ENCODE peak calls at places on chromosome 17, in five cellular contexts. Z is suprapubic skin, D is HCT116, E is transverse colon, Q is GM12878. T is an unnamed sample.

GRCh38 chr17:11996722-11997146 is 541 bp downstream of the ZNF18 start:
- DNase-seq in D (peak), E (peak), Q (peak), Z (peak), T (no peak)

GRCh38 chr17:72788950-72789585 is 303.4 kb downstream of the SLC39A11 start:
- DNase-seq in Z (no peak), Q (no peak), E (no peak), D (no peak), T (no peak)

GRCh38 chr17:59545942-59546341 is 19.5 kb upstream of the DHX40 start:
- DNase-seq in Q (no peak), E (no peak), D (no peak), Z (no peak), T (no peak)

GRCh38 chr17:80758793-80759673 is 214.4 kb downstream of the RPTOR start:
- DNase-seq in E (no peak), D (no peak), Z (no peak), Q (no peak), T (no peak)

GRCh38 chr17:5184284-5184683 is 7.4 kb downstream of the ZNF594 start:
- DNase-seq in E (no peak), Z (no peak), Q (no peak), D (no peak), T (no peak)

GRCh38 chr17:77696720-77697460 is 261.6 kb upstream of the TNRC6C start:
- DNase-seq in Q (no peak), E (no peak), D (no peak), Z (no peak), T (no peak)

GRCh38 chr17:46925185-46925858 is 2.4 kb downstream of the GOSR2 start:
- DNase-seq in D (no peak), Z (no peak), Q (no peak), E (no peak), T (no peak)

GRCh38 chr17:64024781-64025731 is 4.6 kb upstream of the ICAM2 start:
- DNase-seq in D (no peak), E (no peak), Q (no peak), Z (peak), T (no peak)

GRCh38 chr17:14078027-14078426 is 8.7 kb downstream of the COX10 start:
- DNase-seq in Z (no peak), D (no peak), E (no peak), Q (no peak), T (no peak)

GRCh38 chr17:16304832-16305231 is 48.4 kb downstream of the CENPV start:
- DNase-seq in Q (no peak), Z (no peak), E (no peak), D (no peak), T (no peak)

GRCh38 chr17:34665803-34666763 is 86.7 kb downstream of the TMEM132E start:
- DNase-seq in E (no peak), Q (no peak), D (no peak), Z (no peak), T (no peak)

GRCh38 chr17:81067331-81067730 is 32.4 kb downstream of the BAIAP2 start:
- DNase-seq in E (no peak), Q (no peak), D (no peak), Z (no peak), T (peak)

GRCh38 chr17:70329751-70330150 is 160.4 kb downstream of the KCNJ2 start:
- DNase-seq in Z (no peak), E (no peak), Q (no peak), D (no peak), T (no peak)

GRCh38 chr17:72518810-72519597 is 398.2 kb downstream of the SOX9 start:
- DNase-seq in Q (no peak), Z (no peak), E (peak), D (no peak), T (no peak)

GRCh38 chr17:19753661-19754463 is 5.8 kb upstream of the ALDH3A1 start:
- DNase-seq in E (peak), D (peak), Q (no peak), Z (no peak), T (no peak)

DNA sequence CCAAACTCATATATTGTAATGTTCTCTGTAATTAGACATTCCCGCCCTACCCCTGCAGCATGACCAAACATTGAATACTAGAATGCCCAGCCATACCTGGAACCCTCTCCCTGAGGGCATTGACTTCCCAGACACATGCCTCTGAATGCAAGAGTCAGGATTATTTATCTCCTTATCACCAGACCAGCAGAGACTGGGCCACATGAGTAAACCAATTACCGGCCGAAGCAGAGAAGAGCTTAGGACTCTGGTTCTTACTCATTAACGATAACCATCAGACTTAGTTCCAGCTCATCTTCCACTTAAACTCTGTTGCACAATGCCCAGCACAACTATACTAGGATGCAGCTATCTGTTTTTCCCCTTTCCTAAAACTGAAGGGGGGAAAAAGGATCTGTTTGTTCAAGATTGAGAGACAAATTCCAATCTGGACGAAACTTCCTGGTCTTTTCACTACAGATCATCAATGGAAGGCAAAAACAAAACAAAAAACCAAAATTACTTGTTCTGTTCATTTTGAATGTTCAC is 88.2 kb upstream of the CORO6 start:
- DNase-seq in E (no peak), Z (no peak), Q (no peak), D (no peak), T (no peak)
- TF ChIP-seq POLR2AphosphoS5 in E (no peak), Z (no peak), Q (no peak), D (no peak), T (no peak)

GRCh38 chr17:18280766-18281165 is 20.3 kb downstream of the MIEF2 start:
- DNase-seq in Z (no peak), Q (no peak), D (no peak), E (no peak), T (no peak)
- TF ChIP-seq POLR2A in Z (no peak), Q (no peak), D (no peak), E (no peak), T (no peak)

GRCh38 chr17:29256116-29256515 is 9.5 kb downstream of the CRYBA1 start:
- DNase-seq in Z (no peak), D (no peak), Q (no peak), E (no peak), T (no peak)

GRCh38 chr17:29251969-29252866 is 5.6 kb downstream of the CRYBA1 start:
- DNase-seq in E (no peak), Q (no peak), Z (no peak), D (no peak), T (no peak)

GRCh38 chr17:29256735-29257466 is 10.2 kb downstream of the CRYBA1 start:
- DNase-seq in E (no peak), D (no peak), Q (no peak), Z (no peak), T (no peak)

GRCh38 chr17:29253037-29253436 is 6.4 kb downstream of the CRYBA1 start:
- DNase-seq in E (no peak), D (no peak), Z (no peak), Q (no peak), T (no peak)

DNA sequence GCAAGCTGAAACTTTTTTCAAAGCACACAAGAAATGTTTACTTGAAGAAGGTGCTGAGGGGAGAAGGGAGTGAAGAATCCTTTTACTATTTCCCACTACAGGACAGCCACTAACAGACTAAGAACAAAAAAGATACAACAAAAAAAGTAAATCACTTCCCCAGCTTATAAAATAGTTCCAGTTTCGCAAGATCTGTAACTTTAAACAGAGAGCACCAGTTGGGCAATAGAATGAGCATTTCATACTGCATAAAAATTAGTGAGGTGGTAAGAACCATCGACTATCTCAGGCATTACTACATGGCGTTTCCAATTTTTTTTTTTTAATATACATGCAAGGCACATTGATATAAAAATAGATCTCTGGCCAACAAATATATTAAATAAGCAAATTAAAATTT is 11.1 kb downstream of the CRYBA1 start:
- DNase-seq in E (no peak), Q (no peak), Z (no peak), D (no peak), T (no peak)
- H3K4me3 ChIP-seq in E (no peak), Q (no peak), Z (no peak), D (no peak), T (no peak)

GRCh38 chr17:75590314-75590761 is 2.7 kb downstream of the MYO15B start:
- DNase-seq in E (no peak), Q (no peak), D (no peak), Z (peak), T (no peak)

GRCh38 chr17:75587718-75588545 is at the start of gene MYO15B:
- DNase-seq in E (peak), Q (no peak), D (no peak), Z (peak), T (peak)

GRCh38 chr17:75589919-75590303 is 2.3 kb downstream of the MYO15B start:
- DNase-seq in D (no peak), Q (no peak), E (peak), Z (peak), T (peak)

GRCh38 chr17:75588546-75589016 is 981 bp downstream of the MYO15B start:
- DNase-seq in Z (peak), Q (no peak), E (peak), D (no peak), T (no peak)

GRCh38 chr17:75589017-75589918 is 1.7 kb downstream of the MYO15B start:
- DNase-seq in E (peak), D (peak), Q (peak), Z (peak), T (peak)
- TF ChIP-seq POLR2AphosphoS5 in E (peak), D (peak), Q (no peak), Z (no peak), T (peak)

GRCh38 chr17:48541574-48542113 is 3.3 kb downstream of the HOXB2 start:
- DNase-seq in Z (no peak), D (no peak), Q (no peak), E (peak), T (no peak)
- TF ChIP-seq POLR2A in Z (no peak), D (no peak), Q (peak), E (no peak), T (no peak)